ENCODE peak calls at places on chromosomes 7 and 10, in four cellular contexts. One of them, this sample, is unnamed.

GRCh38 chr10:88027570-88027969 is 164.1 kb downstream of the PTEN start:
- DNase-seq in HFFc6: no peak
- DNase-seq in CD4-positive, alpha-beta T cell: no peak
- DNase-seq in GM03348: no peak
- DNase-seq in this sample: no peak

GRCh38 chr7:22578048-22578770 is 78.2 kb upstream of the STEAP1B start:
- DNase-seq in HFFc6: peak; percentile 75
- DNase-seq in CD4-positive, alpha-beta T cell: no peak
- DNase-seq in GM03348: no peak
- DNase-seq in this sample: peak; percentile 89

GRCh38 chr7:106679153-106679931 is 18.4 kb upstream of the CCDC71L start:
- DNase-seq in HFFc6: peak; percentile 20
- DNase-seq in CD4-positive, alpha-beta T cell: no peak
- DNase-seq in GM03348: peak; percentile 47
- DNase-seq in this sample: peak; percentile 95

GRCh38 chr10:22894714-22895113 is 33.1 kb upstream of the ARMC3 start:
- DNase-seq in HFFc6: no peak
- DNase-seq in CD4-positive, alpha-beta T cell: no peak
- DNase-seq in GM03348: no peak
- DNase-seq in this sample: no peak

GRCh38 chr7:135558337-135558767 is 635 bp downstream of the NUP205 start:
- DNase-seq in HFFc6: peak; percentile 55
- DNase-seq in CD4-positive, alpha-beta T cell: peak; percentile 50
- DNase-seq in GM03348: peak; percentile 69
- DNase-seq in this sample: peak; percentile 56

GRCh38 chr10:49410365-49411074 is 14.6 kb upstream of the DRGX start:
- DNase-seq in HFFc6: no peak
- DNase-seq in CD4-positive, alpha-beta T cell: no peak
- DNase-seq in GM03348: no peak
- DNase-seq in this sample: no peak

GRCh38 chr7:2719007-2719406 is 31.0 kb downstream of the AMZ1 start:
- DNase-seq in HFFc6: no peak
- DNase-seq in CD4-positive, alpha-beta T cell: peak; percentile 53
- DNase-seq in GM03348: peak; percentile 38
- DNase-seq in this sample: no peak

GRCh38 chr7:110071219-110071618 is 1019.7 kb upstream of the LRRN3 start:
- DNase-seq in HFFc6: no peak
- DNase-seq in CD4-positive, alpha-beta T cell: no peak
- DNase-seq in GM03348: no peak
- DNase-seq in this sample: no peak

GRCh38 chr7:119903090-119903489 is 369.9 kb upstream of the KCND2 start:
- DNase-seq in HFFc6: no peak
- DNase-seq in CD4-positive, alpha-beta T cell: no peak
- DNase-seq in GM03348: no peak
- DNase-seq in this sample: no peak

GRCh38 chr7:132782777-132783633 is 206.7 kb upstream of the PLXNA4 start:
- DNase-seq in HFFc6: peak; percentile 80
- DNase-seq in CD4-positive, alpha-beta T cell: no peak
- DNase-seq in GM03348: peak; percentile 82
- DNase-seq in this sample: peak; percentile 36

GRCh38 chr10:47406548-47406869 is 22.4 kb upstream of the ZNF488 start:
- DNase-seq in HFFc6: no peak
- DNase-seq in CD4-positive, alpha-beta T cell: no peak
- DNase-seq in GM03348: no peak
- DNase-seq in this sample: no peak

GRCh38 chr7:142359694-142360279 is 101.9 kb upstream of the PRSS58 start:
- DNase-seq in HFFc6: no peak
- DNase-seq in CD4-positive, alpha-beta T cell: no peak
- DNase-seq in GM03348: no peak
- DNase-seq in this sample: no peak

GRCh38 chr7:103795787-103796186 is 193.7 kb downstream of the RELN start:
- DNase-seq in HFFc6: no peak
- DNase-seq in CD4-positive, alpha-beta T cell: no peak
- DNase-seq in GM03348: no peak
- DNase-seq in this sample: no peak

GRCh38 chr10:46546591-46547330 is 9.7 kb downstream of the GPRIN2 start:
- DNase-seq in HFFc6: no peak
- DNase-seq in CD4-positive, alpha-beta T cell: no peak
- DNase-seq in GM03348: no peak
- DNase-seq in this sample: no peak

GRCh38 chr7:468681-469590 is 50.7 kb downstream of the PDGFA start:
- DNase-seq in HFFc6: peak; percentile 38
- DNase-seq in CD4-positive, alpha-beta T cell: no peak
- DNase-seq in GM03348: no peak
- DNase-seq in this sample: no peak

GRCh38 chr10:80599424-80599847 is 61.7 kb downstream of the SH2D4B start:
- DNase-seq in HFFc6: peak; percentile 30
- DNase-seq in CD4-positive, alpha-beta T cell: no peak
- DNase-seq in GM03348: peak; percentile 41
- DNase-seq in this sample: no peak

GRCh38 chr10:110388682-110389052 is 83.9 kb upstream of the SMNDC1 start:
- DNase-seq in HFFc6: no peak
- DNase-seq in CD4-positive, alpha-beta T cell: no peak
- DNase-seq in GM03348: no peak
- DNase-seq in this sample: no peak

GRCh38 chr10:24645784-24646183 is 77.9 kb downstream of the ARHGAP21 start:
- DNase-seq in HFFc6: peak; percentile 15
- DNase-seq in CD4-positive, alpha-beta T cell: no peak
- DNase-seq in GM03348: no peak
- DNase-seq in this sample: no peak

GRCh38 chr7:81439591-81439990 is 330.3 kb downstream of the HGF start:
- DNase-seq in HFFc6: no peak
- DNase-seq in CD4-positive, alpha-beta T cell: no peak
- DNase-seq in GM03348: no peak
- DNase-seq in this sample: no peak

GRCh38 chr7:27680610-27681009 is 17.9 kb upstream of the HIBADH start:
- DNase-seq in HFFc6: no peak
- DNase-seq in CD4-positive, alpha-beta T cell: no peak
- DNase-seq in GM03348: no peak
- DNase-seq in this sample: no peak

GRCh38 chr7:137975768-137976167 is 26.1 kb downstream of the CREB3L2 start:
- DNase-seq in HFFc6: no peak
- DNase-seq in CD4-positive, alpha-beta T cell: no peak
- DNase-seq in GM03348: peak; percentile 48
- DNase-seq in this sample: no peak

GRCh38 chr7:40000734-40001315 is 50.8 kb downstream of the CDK13 start:
- DNase-seq in HFFc6: no peak
- DNase-seq in CD4-positive, alpha-beta T cell: no peak
- DNase-seq in GM03348: no peak
- DNase-seq in this sample: no peak

GRCh38 chr10:58642283-58642682 is 129.6 kb downstream of the BICC1 start:
- DNase-seq in HFFc6: peak; percentile 68
- DNase-seq in CD4-positive, alpha-beta T cell: no peak
- DNase-seq in GM03348: peak; percentile 45
- DNase-seq in this sample: peak; percentile 87

GRCh38 chr10:34194259-34194658 is 620.8 kb downstream of the PARD3 start:
- DNase-seq in HFFc6: peak; percentile 35
- DNase-seq in CD4-positive, alpha-beta T cell: no peak
- DNase-seq in GM03348: peak; percentile 31
- DNase-seq in this sample: no peak

GRCh38 chr10:4426866-4427265 is 399.1 kb upstream of the AKR1E2 start:
- DNase-seq in HFFc6: no peak
- DNase-seq in CD4-positive, alpha-beta T cell: no peak
- DNase-seq in GM03348: peak; percentile 18
- DNase-seq in this sample: no peak

GRCh38 chr7:138919912-138920311 is 61.3 kb downstream of the KIAA1549 start:
- DNase-seq in HFFc6: no peak
- DNase-seq in CD4-positive, alpha-beta T cell: no peak
- DNase-seq in GM03348: no peak
- DNase-seq in this sample: no peak

GRCh38 chr10:14306201-14306600 is 24.5 kb downstream of the FRMD4A start:
- DNase-seq in HFFc6: no peak
- DNase-seq in CD4-positive, alpha-beta T cell: no peak
- DNase-seq in GM03348: no peak
- DNase-seq in this sample: no peak

GRCh38 chr10:58981051-58981450 is 195.4 kb upstream of the PHYHIPL start:
- DNase-seq in HFFc6: no peak
- DNase-seq in CD4-positive, alpha-beta T cell: no peak
- DNase-seq in GM03348: no peak
- DNase-seq in this sample: no peak

GRCh38 chr7:96238474-96238873 is 83.4 kb downstream of the SLC25A13 start:
- DNase-seq in HFFc6: no peak
- DNase-seq in CD4-positive, alpha-beta T cell: no peak
- DNase-seq in GM03348: no peak
- DNase-seq in this sample: no peak

GRCh38 chr10:13503745-13504463 is 24.9 kb downstream of the BEND7 start:
- DNase-seq in HFFc6: peak; percentile 64
- DNase-seq in CD4-positive, alpha-beta T cell: no peak
- DNase-seq in GM03348: peak; percentile 83
- DNase-seq in this sample: no peak

GRCh38 chr7:106840342-106840741 is 24.7 kb upstream of the PIK3CG start:
- DNase-seq in HFFc6: peak; percentile 78
- DNase-seq in CD4-positive, alpha-beta T cell: no peak
- DNase-seq in GM03348: peak; percentile 80
- DNase-seq in this sample: peak; percentile 78

GRCh38 chr10:70035531-70035930 is 17.1 kb upstream of the MACROH2A2 start:
- DNase-seq in HFFc6: no peak
- DNase-seq in CD4-positive, alpha-beta T cell: no peak
- DNase-seq in GM03348: no peak
- DNase-seq in this sample: no peak

GRCh38 chr7:1225462-1226154 is 7.1 kb upstream of the UNCX start:
- DNase-seq in HFFc6: no peak
- DNase-seq in CD4-positive, alpha-beta T cell: no peak
- DNase-seq in GM03348: peak; percentile 80
- DNase-seq in this sample: no peak

GRCh38 chr7:148334959-148335577 is 255.5 kb upstream of the C7orf33 start:
- DNase-seq in HFFc6: no peak
- DNase-seq in CD4-positive, alpha-beta T cell: no peak
- DNase-seq in GM03348: no peak
- DNase-seq in this sample: peak; percentile 61

GRCh38 chr7:20991544-20991943 is 204.9 kb upstream of the SP8 start:
- DNase-seq in HFFc6: no peak
- DNase-seq in CD4-positive, alpha-beta T cell: no peak
- DNase-seq in GM03348: no peak
- DNase-seq in this sample: no peak

GRCh38 chr7:29091722-29092121 is 54.6 kb downstream of the CPVL start:
- DNase-seq in HFFc6: no peak
- DNase-seq in CD4-positive, alpha-beta T cell: no peak
- DNase-seq in GM03348: peak; percentile 28
- DNase-seq in this sample: no peak

GRCh38 chr7:95473276-95473985 is 12.3 kb upstream of the ASB4 start:
- DNase-seq in HFFc6: no peak
- DNase-seq in CD4-positive, alpha-beta T cell: no peak
- DNase-seq in GM03348: no peak
- DNase-seq in this sample: no peak

GRCh38 chr10:10798543-10799192 is 219.0 kb upstream of the CELF2 start:
- DNase-seq in HFFc6: no peak
- DNase-seq in CD4-positive, alpha-beta T cell: no peak
- DNase-seq in GM03348: peak; percentile 53
- DNase-seq in this sample: no peak

GRCh38 chr10:17349717-17350116 is 104.7 kb downstream of the ST8SIA6 start:
- DNase-seq in HFFc6: no peak
- DNase-seq in CD4-positive, alpha-beta T cell: no peak
- DNase-seq in GM03348: no peak
- DNase-seq in this sample: no peak

GRCh38 chr7:41188163-41189130 is 514.4 kb downstream of the INHBA start:
- DNase-seq in HFFc6: peak; percentile 85
- DNase-seq in CD4-positive, alpha-beta T cell: no peak
- DNase-seq in GM03348: peak; percentile 65
- DNase-seq in this sample: peak; percentile 75

This sample was measured in RCC 7860.